ENCODE peak calls at places on chromosomes 16 and 17, in ten cellular contexts. R, E, J, T, V, M, P, C, N and O are unnamed samples.

GRCh38 chr16:31460582-31461002 is 1.3 kb downstream of the ARMC5 start:
- DNase-seq in C (no peak), J (no peak), T (no peak), P (peak), M (peak), E (peak), V (peak), R (peak), N (peak), O (no peak)

GRCh38 chr17:80123791-80124190 is 22.4 kb downstream of the GAA start:
- DNase-seq in T (peak), P (no peak), J (no peak), E (peak), M (no peak), N (no peak), C (peak), V (no peak), R (no peak), O (no peak)

GRCh38 chr17:48052956-48053757 is 5.0 kb downstream of the NFE2L1 start:
- DNase-seq in T (peak), V (no peak), R (no peak), M (peak), J (no peak), E (peak), C (no peak), N (no peak), P (peak), O (no peak)

GRCh38 chr16:11439790-11440656 is 94.8 kb downstream of the RMI2 start:
- DNase-seq in E (no peak), N (no peak), C (no peak), J (no peak), P (no peak), T (no peak), M (no peak), R (no peak), V (no peak), O (no peak)

GRCh38 chr16:84283314-84284167 is 11.1 kb upstream of the WFDC1 start:
- DNase-seq in T (no peak), P (no peak), C (no peak), V (no peak), R (no peak), E (no peak), N (no peak), J (no peak), M (no peak), O (no peak)

GRCh38 chr16:88202207-88202745 is 180.5 kb upstream of the ZNF469 start:
- DNase-seq in E (no peak), C (no peak), T (no peak), M (no peak), N (no peak), R (no peak), J (no peak), P (no peak), V (no peak), O (no peak)

GRCh38 chr17:81481011-81481799 is 31.4 kb downstream of the ACTG1 start:
- DNase-seq in J (peak), M (peak), C (peak), R (no peak), N (no peak), T (peak), P (peak), V (peak), E (peak), O (peak)

GRCh38 chr16:86637744-86638143 is 59.4 kb downstream of the FOXL1 start:
- DNase-seq in R (no peak), V (no peak), T (no peak), J (no peak), M (no peak), N (no peak), E (no peak), P (no peak), C (no peak), O (no peak)

GRCh38 chr17:65359016-65359415 is 202.4 kb downstream of the AXIN2 start:
- DNase-seq in E (peak), V (no peak), T (no peak), N (no peak), R (peak), P (peak), M (no peak), J (no peak), C (no peak), O (peak)

GRCh38 chr17:17191346-17191792 is 14.8 kb downstream of the PLD6 start:
- DNase-seq in T (no peak), C (no peak), R (peak), P (peak), E (peak), V (no peak), N (no peak), J (no peak), M (no peak), O (peak)

GRCh38 chr16:70493863-70494770 is 29.2 kb downstream of the COG4 start:
- DNase-seq in E (no peak), V (no peak), C (no peak), J (no peak), N (no peak), T (no peak), R (no peak), M (no peak), P (peak), O (no peak)

GRCh38 chr16:73268311-73268997 is 220.5 kb upstream of the ZFHX3 start:
- DNase-seq in E (no peak), C (peak), T (no peak), J (no peak), N (peak), R (no peak), V (peak), P (peak), M (peak), O (no peak)

GRCh38 chr16:31537362-31537921 is 9.7 kb downstream of the AHSP start:
- DNase-seq in E (no peak), R (no peak), P (no peak), T (no peak), C (peak), V (no peak), N (no peak), M (no peak), J (no peak), O (no peak)